ENCODE peak calls at places on chromosome 1, in eight cellular contexts. One of them, this sample, is unnamed.

GRCh38 chr1:25906644-25907300 is 553 bp upstream of the STMN1 start:
- DNase-seq in DND-41: no peak
- DNase-seq in spleen: no peak
- DNase-seq in astrocyte of the spinal cord: no peak
- DNase-seq in AG09309: no peak
- DNase-seq in neural progenitor cell: peak; percentile 74
- DNase-seq in fibroblast of pulmonary artery: no peak
- DNase-seq in prostate gland: peak; percentile 7
- DNase-seq in this sample: no peak

GRCh38 chr1:5731110-5731423 is 261.2 kb downstream of the NPHP4 start:
- DNase-seq in DND-41: no peak
- DNase-seq in neural progenitor cell: no peak
- DNase-seq in fibroblast of pulmonary artery: no peak
- DNase-seq in AG09309: no peak
- DNase-seq in prostate gland: no peak
- DNase-seq in astrocyte of the spinal cord: no peak
- DNase-seq in spleen: peak; percentile 50
- DNase-seq in this sample: no peak

GRCh38 chr1:7218210-7218832 is 433.1 kb downstream of the CAMTA1 start:
- DNase-seq in DND-41: peak; percentile 63
- DNase-seq in neural progenitor cell: peak; percentile 65
- DNase-seq in AG09309: no peak
- DNase-seq in astrocyte of the spinal cord: peak; percentile 54
- DNase-seq in prostate gland: no peak
- DNase-seq in fibroblast of pulmonary artery: peak; percentile 42
- DNase-seq in spleen: no peak
- DNase-seq in this sample: no peak

GRCh38 chr1:110005971-110006370 is 21.4 kb downstream of the AHCYL1 start:
- DNase-seq in DND-41: no peak
- DNase-seq in spleen: no peak
- DNase-seq in prostate gland: no peak
- DNase-seq in fibroblast of pulmonary artery: peak; percentile 25
- DNase-seq in AG09309: peak; percentile 8
- DNase-seq in astrocyte of the spinal cord: peak; percentile 36
- DNase-seq in neural progenitor cell: no peak
- DNase-seq in this sample: no peak

GRCh38 chr1:3917761-3918160 is 17.7 kb upstream of the C1orf174 start:
- DNase-seq in fibroblast of pulmonary artery: no peak
- DNase-seq in prostate gland: no peak
- DNase-seq in astrocyte of the spinal cord: no peak
- DNase-seq in spleen: peak; percentile 68
- DNase-seq in AG09309: no peak
- DNase-seq in neural progenitor cell: no peak
- DNase-seq in DND-41: no peak
- DNase-seq in this sample: no peak

GRCh38 chr1:25715888-25716287 is 84.1 kb upstream of the SELENON start:
- DNase-seq in neural progenitor cell: no peak
- DNase-seq in DND-41: no peak
- DNase-seq in prostate gland: no peak
- DNase-seq in AG09309: no peak
- DNase-seq in fibroblast of pulmonary artery: no peak
- DNase-seq in astrocyte of the spinal cord: no peak
- DNase-seq in spleen: no peak
- DNase-seq in this sample: no peak

GRCh38 chr1:235938714-235939487 is 72.2 kb upstream of the LYST start:
- DNase-seq in spleen: no peak
- DNase-seq in fibroblast of pulmonary artery: peak; percentile 44
- DNase-seq in prostate gland: no peak
- DNase-seq in DND-41: no peak
- DNase-seq in AG09309: no peak
- DNase-seq in astrocyte of the spinal cord: no peak
- DNase-seq in neural progenitor cell: no peak
- DNase-seq in this sample: no peak

GRCh38 chr1:154999651-155000474 is 2.7 kb upstream of the ZBTB7B start:
- DNase-seq in neural progenitor cell: peak; percentile 76
- DNase-seq in fibroblast of pulmonary artery: no peak
- DNase-seq in prostate gland: peak; percentile 57
- DNase-seq in spleen: peak; percentile 85
- DNase-seq in astrocyte of the spinal cord: no peak
- DNase-seq in AG09309: no peak
- DNase-seq in DND-41: no peak
- DNase-seq in this sample: no peak

GRCh38 chr1:244011796-244012195 is 39.3 kb upstream of the ZBTB18 start:
- DNase-seq in AG09309: no peak
- DNase-seq in prostate gland: no peak
- DNase-seq in spleen: no peak
- DNase-seq in astrocyte of the spinal cord: no peak
- DNase-seq in fibroblast of pulmonary artery: peak; percentile 6
- DNase-seq in neural progenitor cell: no peak
- DNase-seq in DND-41: no peak
- DNase-seq in this sample: no peak

GRCh38 chr1:14516974-14517812 is 81.3 kb upstream of the KAZN start:
- DNase-seq in DND-41: no peak
- DNase-seq in prostate gland: no peak
- DNase-seq in spleen: no peak
- DNase-seq in neural progenitor cell: no peak
- DNase-seq in fibroblast of pulmonary artery: peak; percentile 84
- DNase-seq in AG09309: peak; percentile 86
- DNase-seq in astrocyte of the spinal cord: peak; percentile 82
- DNase-seq in this sample: no peak

GRCh38 chr1:31789259-31790065 is 25.3 kb upstream of the ADGRB2 start:
- DNase-seq in neural progenitor cell: peak; percentile 95
- DNase-seq in astrocyte of the spinal cord: peak; percentile 91
- DNase-seq in DND-41: peak; percentile 94
- DNase-seq in AG09309: peak; percentile 54
- DNase-seq in fibroblast of pulmonary artery: peak; percentile 90
- DNase-seq in spleen: peak; percentile 99
- DNase-seq in prostate gland: peak; percentile 95
- DNase-seq in this sample: peak; percentile 38

GRCh38 chr1:57215175-57215574 is 208.7 kb downstream of the DAB1 start:
- DNase-seq in astrocyte of the spinal cord: no peak
- DNase-seq in fibroblast of pulmonary artery: no peak
- DNase-seq in prostate gland: no peak
- DNase-seq in DND-41: no peak
- DNase-seq in neural progenitor cell: no peak
- DNase-seq in AG09309: no peak
- DNase-seq in spleen: no peak
- DNase-seq in this sample: no peak

GRCh38 chr1:229086091-229086490 is 184.8 kb upstream of the RAB4A start:
- DNase-seq in prostate gland: no peak
- DNase-seq in spleen: no peak
- DNase-seq in neural progenitor cell: no peak
- DNase-seq in astrocyte of the spinal cord: no peak
- DNase-seq in fibroblast of pulmonary artery: no peak
- DNase-seq in DND-41: no peak
- DNase-seq in AG09309: no peak
- DNase-seq in this sample: no peak

GRCh38 chr1:11488966-11489625 is 10.1 kb downstream of the DISP3 start:
- DNase-seq in DND-41: no peak
- DNase-seq in astrocyte of the spinal cord: no peak
- DNase-seq in AG09309: no peak
- DNase-seq in prostate gland: no peak
- DNase-seq in spleen: peak; percentile 31
- DNase-seq in fibroblast of pulmonary artery: no peak
- DNase-seq in neural progenitor cell: no peak
- DNase-seq in this sample: no peak

GRCh38 chr1:47934243-47934805 is 62.9 kb downstream of the TRABD2B start:
- DNase-seq in prostate gland: peak; percentile 39
- DNase-seq in fibroblast of pulmonary artery: peak; percentile 78
- DNase-seq in spleen: no peak
- DNase-seq in astrocyte of the spinal cord: peak; percentile 8
- DNase-seq in neural progenitor cell: peak; percentile 12
- DNase-seq in AG09309: peak; percentile 16
- DNase-seq in DND-41: no peak
- DNase-seq in this sample: no peak

GRCh38 chr1:75074719-75075395 is 59.3 kb upstream of the LHX8 start:
- DNase-seq in prostate gland: no peak
- DNase-seq in DND-41: no peak
- DNase-seq in AG09309: no peak
- DNase-seq in astrocyte of the spinal cord: no peak
- DNase-seq in fibroblast of pulmonary artery: no peak
- DNase-seq in neural progenitor cell: peak; percentile 25
- DNase-seq in spleen: no peak
- DNase-seq in this sample: no peak

GRCh38 chr1:207050428-207050767 is 610 bp downstream of the YOD1 start:
- DNase-seq in DND-41: peak; percentile 31
- DNase-seq in AG09309: no peak
- DNase-seq in neural progenitor cell: peak; percentile 72
- DNase-seq in spleen: no peak
- DNase-seq in astrocyte of the spinal cord: no peak
- DNase-seq in fibroblast of pulmonary artery: no peak
- DNase-seq in prostate gland: no peak
- DNase-seq in this sample: no peak

GRCh38 chr1:205440476-205441317 is 15.1 kb downstream of the BLACAT1 start:
- DNase-seq in neural progenitor cell: peak; percentile 66
- DNase-seq in AG09309: no peak
- DNase-seq in DND-41: peak; percentile 42
- DNase-seq in spleen: peak; percentile 86
- DNase-seq in prostate gland: peak; percentile 56
- DNase-seq in fibroblast of pulmonary artery: peak; percentile 74
- DNase-seq in astrocyte of the spinal cord: peak; percentile 26
- DNase-seq in this sample: peak; percentile 3

GRCh38 chr1:87829360-87829759 is 500.7 kb downstream of the LMO4 start:
- DNase-seq in AG09309: no peak
- DNase-seq in neural progenitor cell: no peak
- DNase-seq in DND-41: no peak
- DNase-seq in spleen: no peak
- DNase-seq in fibroblast of pulmonary artery: no peak
- DNase-seq in prostate gland: no peak
- DNase-seq in astrocyte of the spinal cord: no peak
- DNase-seq in this sample: no peak

GRCh38 chr1:45394342-45394741 is 54.1 kb upstream of the MUTYH start:
- DNase-seq in neural progenitor cell: no peak
- DNase-seq in fibroblast of pulmonary artery: peak; percentile 3
- DNase-seq in AG09309: no peak
- DNase-seq in prostate gland: no peak
- DNase-seq in spleen: no peak
- DNase-seq in DND-41: no peak
- DNase-seq in astrocyte of the spinal cord: no peak
- DNase-seq in this sample: no peak
- H3K4me3 ChIP-seq in neural progenitor cell: no peak overlapping the region
- H3K4me3 ChIP-seq in fibroblast of pulmonary artery: no peak overlapping the region
- H3K4me3 ChIP-seq in AG09309: no peak overlapping the region
- H3K4me3 ChIP-seq in prostate gland: no peak overlapping the region
- H3K4me3 ChIP-seq in spleen: no peak overlapping the region
- H3K4me3 ChIP-seq in DND-41: no peak overlapping the region
- H3K4me3 ChIP-seq in astrocyte of the spinal cord: no peak overlapping the region
- H3K4me3 ChIP-seq in this sample: no peak overlapping the region

GRCh38 chr1:162851341-162851740 is 9.6 kb downstream of the CCDC190 start:
- DNase-seq in neural progenitor cell: no peak
- DNase-seq in spleen: no peak
- DNase-seq in prostate gland: no peak
- DNase-seq in AG09309: no peak
- DNase-seq in astrocyte of the spinal cord: no peak
- DNase-seq in fibroblast of pulmonary artery: no peak
- DNase-seq in DND-41: no peak
- DNase-seq in this sample: no peak

GRCh38 chr1:162855461-162856150 is 5.4 kb downstream of the CCDC190 start:
- DNase-seq in spleen: no peak
- DNase-seq in DND-41: no peak
- DNase-seq in fibroblast of pulmonary artery: peak; percentile 60
- DNase-seq in neural progenitor cell: no peak
- DNase-seq in astrocyte of the spinal cord: peak; percentile 89
- DNase-seq in AG09309: peak; percentile 16
- DNase-seq in prostate gland: no peak
- DNase-seq in this sample: no peak

GRCh38 chr1:162857850-162858249 is 3.1 kb downstream of the CCDC190 start:
- DNase-seq in DND-41: no peak
- DNase-seq in prostate gland: no peak
- DNase-seq in fibroblast of pulmonary artery: peak; percentile 56
- DNase-seq in astrocyte of the spinal cord: peak; percentile 53
- DNase-seq in spleen: no peak
- DNase-seq in neural progenitor cell: no peak
- DNase-seq in AG09309: peak; percentile 17
- DNase-seq in this sample: no peak

GRCh38 chr1:162856260-162856659 is 4.7 kb downstream of the CCDC190 start:
- DNase-seq in neural progenitor cell: no peak
- DNase-seq in AG09309: peak; percentile 80
- DNase-seq in prostate gland: no peak
- DNase-seq in astrocyte of the spinal cord: peak; percentile 99
- DNase-seq in spleen: no peak
- DNase-seq in DND-41: no peak
- DNase-seq in fibroblast of pulmonary artery: peak; percentile 92
- DNase-seq in this sample: no peak

GRCh38 chr1:162854245-162854860 is 6.6 kb downstream of the CCDC190 start:
- DNase-seq in neural progenitor cell: peak; percentile 65
- DNase-seq in spleen: no peak
- DNase-seq in fibroblast of pulmonary artery: peak; percentile 88
- DNase-seq in AG09309: peak; percentile 28
- DNase-seq in prostate gland: peak; percentile 54
- DNase-seq in DND-41: peak; percentile 64
- DNase-seq in astrocyte of the spinal cord: peak; percentile 87
- DNase-seq in this sample: peak; percentile 65
- TF ChIP-seq CTCF in neural progenitor cell: peak; percentile 83
- TF ChIP-seq CTCF in spleen: peak; percentile 55
- TF ChIP-seq CTCF in fibroblast of pulmonary artery: peak; percentile 92
- TF ChIP-seq CTCF in AG09309: peak; percentile 78
- TF ChIP-seq CTCF in prostate gland: peak; percentile 76
- TF ChIP-seq CTCF in DND-41: peak; percentile 86
- TF ChIP-seq CTCF in astrocyte of the spinal cord: peak; percentile 81
- TF ChIP-seq CTCF in this sample: peak; percentile 85

GRCh38 chr1:40384887-40385286 is 11.4 kb downstream of the SMAP2 start:
- DNase-seq in fibroblast of pulmonary artery: no peak
- DNase-seq in prostate gland: no peak
- DNase-seq in neural progenitor cell: no peak
- DNase-seq in spleen: no peak
- DNase-seq in DND-41: no peak
- DNase-seq in astrocyte of the spinal cord: no peak
- DNase-seq in AG09309: no peak
- DNase-seq in this sample: no peak
- H3K4me3 ChIP-seq in fibroblast of pulmonary artery: no peak overlapping the region
- H3K4me3 ChIP-seq in prostate gland: no peak overlapping the region
- H3K4me3 ChIP-seq in neural progenitor cell: no peak overlapping the region
- H3K4me3 ChIP-seq in spleen: no peak overlapping the region
- H3K4me3 ChIP-seq in DND-41: no peak overlapping the region
- H3K4me3 ChIP-seq in astrocyte of the spinal cord: no peak overlapping the region
- H3K4me3 ChIP-seq in AG09309: no peak overlapping the region
- H3K4me3 ChIP-seq in this sample: peak overlapping the region; percentile 2

GRCh38 chr1:8318436-8318835 is 522 bp downstream of the SLC45A1 start:
- DNase-seq in neural progenitor cell: peak; percentile 32
- DNase-seq in fibroblast of pulmonary artery: no peak
- DNase-seq in DND-41: no peak
- DNase-seq in spleen: no peak
- DNase-seq in AG09309: no peak
- DNase-seq in astrocyte of the spinal cord: no peak
- DNase-seq in prostate gland: no peak
- DNase-seq in this sample: no peak

GRCh38 chr1:8314346-8315280 is 3.3 kb upstream of the SLC45A1 start:
- DNase-seq in fibroblast of pulmonary artery: peak; percentile 87
- DNase-seq in spleen: peak; percentile 82
- DNase-seq in astrocyte of the spinal cord: peak; percentile 79
- DNase-seq in DND-41: peak; percentile 46
- DNase-seq in prostate gland: peak; percentile 86
- DNase-seq in AG09309: peak; percentile 18
- DNase-seq in neural progenitor cell: peak; percentile 90
- DNase-seq in this sample: peak; percentile 35

GRCh38 chr1:8317647-8318360 is at the start of gene SLC45A1:
- DNase-seq in fibroblast of pulmonary artery: peak; percentile 70
- DNase-seq in neural progenitor cell: peak; percentile 88
- DNase-seq in astrocyte of the spinal cord: peak; percentile 57
- DNase-seq in spleen: peak; percentile 94
- DNase-seq in DND-41: no peak
- DNase-seq in AG09309: no peak
- DNase-seq in prostate gland: peak; percentile 69
- DNase-seq in this sample: no peak

GRCh38 chr1:8312235-8313218 is 5.4 kb upstream of the SLC45A1 start:
- DNase-seq in prostate gland: peak; percentile 84
- DNase-seq in AG09309: no peak
- DNase-seq in DND-41: no peak
- DNase-seq in astrocyte of the spinal cord: no peak
- DNase-seq in neural progenitor cell: no peak
- DNase-seq in fibroblast of pulmonary artery: no peak
- DNase-seq in spleen: no peak
- DNase-seq in this sample: peak; percentile 14

GRCh38 chr1:8315573-8316475 is 2.1 kb upstream of the SLC45A1 start:
- DNase-seq in neural progenitor cell: peak; percentile 48
- DNase-seq in prostate gland: no peak
- DNase-seq in fibroblast of pulmonary artery: no peak
- DNase-seq in DND-41: no peak
- DNase-seq in spleen: no peak
- DNase-seq in AG09309: no peak
- DNase-seq in astrocyte of the spinal cord: no peak
- DNase-seq in this sample: no peak
- TF ChIP-seq CTCF in neural progenitor cell: peak; percentile 37
- TF ChIP-seq CTCF in prostate gland: no peak
- TF ChIP-seq CTCF in fibroblast of pulmonary artery: peak; percentile 24
- TF ChIP-seq CTCF in DND-41: no peak
- TF ChIP-seq CTCF in spleen: no peak
- TF ChIP-seq CTCF in AG09309: peak; percentile 7
- TF ChIP-seq CTCF in astrocyte of the spinal cord: no peak
- TF ChIP-seq CTCF in this sample: no peak

This sample was measured in LNCaP clone FGC.